ENCODE peak calls at places on chromosomes 11 and 22, in eight cellular contexts. Y, H, Z, J, C, L, D and X are unnamed samples.

GRCh38 chr11:86644291-86644690 is 28.1 kb downstream of the ME3 start:
- DNase-seq in L (no peak), J (no peak), H (no peak), D (peak), Y (no peak), Z (no peak), C (no peak), X (no peak)

GRCh38 chr11:60208951-60209350 is 26.1 kb upstream of the MS4A6A start:
- DNase-seq in C (no peak), L (no peak), Z (no peak), H (no peak), Y (peak), J (no peak), D (no peak), X (no peak)

GRCh38 chr11:34476853-34477252 is 36.7 kb downstream of the ELF5 start:
- DNase-seq in J (no peak), L (no peak), Z (no peak), D (peak), H (no peak), Y (no peak), C (no peak), X (no peak)

GRCh38 chr22:36027960-36028645 is 521 bp downstream of the RBFOX2 start:
- DNase-seq in D (peak), Z (peak), J (no peak), C (peak), Y (peak), H (no peak), L (peak), X (peak)

GRCh38 chr11:111793863-111794262 is 27.7 kb upstream of the PPP2R1B start:
- DNase-seq in L (no peak), C (peak), D (peak), Z (no peak), J (no peak), H (no peak), Y (no peak), X (no peak)

GRCh38 chr11:12746593-12747097 is 72.4 kb downstream of the TEAD1 start:
- DNase-seq in Y (peak), H (peak), Z (no peak), J (peak), C (peak), D (peak), L (no peak), X (peak)

GRCh38 chr11:69541001-69541285 is 59.5 kb downstream of the LINC01488 start:
- DNase-seq in C (no peak), Z (no peak), J (no peak), L (no peak), D (no peak), H (no peak), Y (no peak), X (no peak)

GRCh38 chr11:114275295-114275694 is 20.9 kb upstream of the NNMT start:
- DNase-seq in L (no peak), D (no peak), J (no peak), C (no peak), Z (no peak), H (no peak), Y (no peak), X (no peak)

GRCh38 chr11:68956142-68956541 is 24.6 kb downstream of the MRGPRD start:
- DNase-seq in C (peak), D (no peak), J (no peak), Z (no peak), H (no peak), L (peak), Y (peak), X (peak)

GRCh38 chr22:36913431-36914382 is at the start of gene CSF2RB:
- DNase-seq in Y (no peak), D (no peak), C (no peak), H (no peak), Z (peak), L (peak), J (no peak), X (no peak)

GRCh38 chr11:11620251-11620965 is 1.4 kb downstream of the GALNT18 start:
- DNase-seq in D (peak), Z (no peak), H (peak), Y (peak), J (peak), L (no peak), C (peak), X (peak)

GRCh38 chr22:39960791-39961746 is 872 bp downstream of the TMA7B start:
- DNase-seq in C (no peak), H (no peak), J (peak), D (peak), Z (peak), Y (no peak), L (no peak), X (no peak)

GRCh38 chr11:128207861-128208321 is 379.5 kb downstream of the ETS1 start:
- DNase-seq in Z (no peak), D (peak), Y (no peak), H (peak), L (no peak), J (peak), C (no peak), X (no peak)

GRCh38 chr22:17842386-17842785 is 68.1 kb upstream of the BID start:
- DNase-seq in D (no peak), L (no peak), C (no peak), H (no peak), J (no peak), Y (no peak), Z (peak), X (no peak)

DNA sequence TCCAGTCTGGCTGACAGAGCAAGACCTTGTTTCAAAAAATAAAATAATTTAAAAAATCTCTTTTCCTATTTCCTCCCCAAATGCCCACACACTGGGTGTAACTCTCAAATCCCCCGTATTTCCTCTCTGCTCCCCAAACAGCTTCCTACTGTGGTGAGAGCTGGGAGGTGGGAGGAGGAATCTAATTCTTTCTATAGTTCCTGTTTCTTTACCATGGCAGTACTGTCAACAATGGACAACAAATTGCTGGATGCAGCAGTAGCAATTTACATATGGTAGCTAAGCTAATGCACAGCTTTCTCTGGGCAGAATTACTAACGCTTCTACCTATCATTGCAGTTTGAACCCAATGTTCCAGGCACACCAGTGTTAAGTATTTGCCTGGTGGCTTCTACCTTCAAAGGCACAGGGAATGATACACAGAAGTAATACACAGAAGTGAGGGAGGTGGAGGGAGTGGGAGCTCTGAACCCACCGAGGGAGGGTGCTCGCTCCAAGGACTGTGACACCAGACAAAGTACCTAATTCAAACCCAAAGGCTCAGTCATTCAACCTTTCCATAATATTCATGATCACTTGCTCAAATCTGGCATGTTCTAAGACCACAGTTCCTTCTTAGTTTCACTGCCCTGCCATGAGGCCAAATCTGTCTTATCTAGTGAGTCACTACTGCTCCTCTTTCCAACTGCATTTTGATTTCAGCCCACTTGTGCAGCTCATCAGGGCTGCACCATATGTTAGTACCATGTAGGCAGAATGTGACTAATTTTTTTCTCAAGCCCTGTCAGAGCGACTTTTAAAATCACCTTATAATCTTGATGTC is 37.9 kb downstream of the CELF1 start:
- DNase-seq in C (no peak), J (peak), H (no peak), Z (no peak), D (peak), L (no peak), Y (no peak), X (peak)
- TF ChIP-seq EZH2phosphoT487 in C (no peak), J (no peak), H (no peak), Z (no peak), D (no peak), L (no peak), Y (no peak), X (no peak)

GRCh38 chr11:63598556-63598955 is 15.7 kb downstream of the PLAAT3 start:
- DNase-seq in C (no peak), L (no peak), Y (no peak), J (no peak), Z (no peak), H (no peak), D (no peak), X (no peak)

GRCh38 chr11:63589000-63589399 is 25.2 kb downstream of the PLAAT3 start:
- DNase-seq in C (no peak), L (no peak), H (no peak), Z (no peak), D (no peak), Y (no peak), J (no peak), X (no peak)

GRCh38 chr11:63590024-63590788 is 24.0 kb downstream of the PLAAT3 start:
- DNase-seq in L (no peak), J (no peak), Z (no peak), C (no peak), D (no peak), Y (no peak), H (no peak), X (no peak)

GRCh38 chr11:63595296-63595695 is 18.9 kb downstream of the PLAAT3 start:
- DNase-seq in C (no peak), Z (no peak), D (no peak), Y (no peak), L (no peak), H (no peak), J (no peak), X (no peak)

DNA sequence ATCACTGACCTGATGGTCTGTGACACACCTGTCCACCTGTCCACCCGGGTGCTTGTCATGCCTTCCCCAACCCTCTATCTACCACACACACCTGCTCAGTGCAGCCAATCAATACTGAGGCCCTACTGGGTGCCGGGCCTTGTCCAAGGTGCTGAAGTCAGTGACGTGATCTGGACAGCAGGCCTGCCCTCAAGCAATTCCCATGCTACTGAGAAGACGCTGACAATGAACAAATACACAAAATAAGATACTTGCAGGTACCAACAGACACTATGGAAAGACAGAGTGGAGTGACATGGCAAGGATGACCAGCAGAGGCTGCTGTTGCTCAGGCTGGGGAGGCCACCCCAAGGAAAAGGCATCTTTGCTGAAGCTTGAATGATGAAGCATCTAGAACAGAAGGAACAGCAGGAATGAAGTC is 21.2 kb downstream of the PLAAT3 start:
- DNase-seq in C (peak), Z (no peak), Y (peak), J (no peak), L (peak), H (no peak), D (peak), X (peak)
- TF ChIP-seq CTCF in C (peak), Z (peak), Y (peak), J (peak), L (peak), H (peak), D (peak), X (peak)

GRCh38 chr11:19644316-19644715 is 68.3 kb upstream of the NAV2 start:
- DNase-seq in Y (no peak), H (no peak), Z (no peak), C (no peak), L (no peak), J (no peak), D (no peak), X (no peak)

GRCh38 chr11:19646308-19646707 is 66.3 kb upstream of the NAV2 start:
- DNase-seq in L (no peak), D (no peak), Y (no peak), C (no peak), H (no peak), J (no peak), Z (no peak), X (no peak)

GRCh38 chr11:19639603-19640002 is 73.0 kb upstream of the NAV2 start:
- DNase-seq in L (no peak), Y (no peak), J (no peak), Z (no peak), H (no peak), C (no peak), D (no peak), X (no peak)

GRCh38 chr11:19642759-19643158 is 69.9 kb upstream of the NAV2 start:
- DNase-seq in H (no peak), C (no peak), L (no peak), Y (no peak), J (no peak), Z (no peak), D (no peak), X (no peak)

DNA sequence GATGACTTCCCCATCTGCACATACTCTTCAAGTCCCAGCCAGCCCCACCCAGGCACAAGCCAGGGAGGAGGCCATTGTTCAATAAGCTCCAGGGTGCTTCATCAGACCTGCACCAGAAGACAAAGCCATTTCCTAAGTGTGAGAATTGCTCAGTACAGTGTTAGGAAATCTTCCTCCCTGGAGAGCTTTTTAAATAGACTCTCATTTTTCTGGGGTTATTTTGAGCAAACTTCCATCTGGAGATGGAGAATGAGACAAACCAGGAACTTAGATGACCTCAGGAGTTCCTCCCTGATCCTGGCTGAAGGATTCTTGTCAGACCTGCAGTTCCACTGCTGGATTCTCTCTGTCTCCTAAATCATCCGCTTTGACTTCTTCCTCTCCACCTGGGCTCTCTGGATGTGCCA is 70.4 kb upstream of the NAV2 start:
- DNase-seq in J (no peak), D (no peak), Y (no peak), H (no peak), C (no peak), L (no peak), Z (no peak), X (no peak)
- TF ChIP-seq EZH2phosphoT487 in J (no peak), D (no peak), Y (no peak), H (no peak), C (no peak), L (no peak), Z (no peak), X (no peak)

GRCh38 chr22:47465222-47465621 is 702.8 kb downstream of the TBC1D22A start:
- DNase-seq in L (no peak), Y (no peak), D (no peak), C (no peak), J (no peak), Z (no peak), H (no peak), X (no peak)
- TF ChIP-seq CTCF in L (no peak), Y (no peak), D (no peak), C (no peak), J (no peak), Z (no peak), H (no peak), X (no peak)

GRCh38 chr22:43266117-43266516 is 77.1 kb downstream of the SCUBE1 start:
- DNase-seq in Z (no peak), L (no peak), H (no peak), C (no peak), Y (no peak), D (no peak), J (no peak), X (no peak)
- TF ChIP-seq EZH2phosphoT487 in Z (no peak), L (no peak), H (no peak), C (no peak), Y (no peak), D (no peak), J (no peak), X (no peak)